ENCODE peak calls at places on chromosomes 4 and X, in five cellular contexts. One of them, this sample, is unnamed.

GRCh38 chr4:153634737-153635353 is 49.2 kb upstream of the TLR2 start:
- DNase-seq in K562: peak; percentile 23
- DNase-seq in HepG2: peak; percentile 9
- DNase-seq in WTC11: no peak
- DNase-seq in A549: peak; percentile 4
- DNase-seq in this sample: no peak

GRCh38 chrX:2395261-2395850 is 105.4 kb downstream of the DHRSX start:
- DNase-seq in WTC11: peak; percentile 34
- DNase-seq in HepG2: no peak
- DNase-seq in K562: no peak
- DNase-seq in A549: no peak
- DNase-seq in this sample: no peak

GRCh38 chrX:63506320-63506719 is 155.2 kb upstream of the SPIN4 start:
- DNase-seq in A549: no peak
- DNase-seq in HepG2: peak; percentile 15
- DNase-seq in K562: peak; percentile 44
- DNase-seq in WTC11: no peak
- DNase-seq in this sample: no peak

GRCh38 chrX:25807022-25807421 is 331.1 kb upstream of the MAGEB18 start:
- DNase-seq in K562: no peak
- DNase-seq in WTC11: no peak
- DNase-seq in HepG2: no peak
- DNase-seq in A549: no peak
- DNase-seq in this sample: no peak

GRCh38 chr4:26330186-26330787 is 9.5 kb downstream of the RBPJ start:
- DNase-seq in HepG2: peak; percentile 64
- DNase-seq in A549: peak; percentile 28
- DNase-seq in K562: peak; percentile 67
- DNase-seq in WTC11: no peak
- DNase-seq in this sample: no peak

GRCh38 chr4:185003596-185004351 is 14.5 kb upstream of the HELT start:
- DNase-seq in WTC11: no peak
- DNase-seq in K562: no peak
- DNase-seq in A549: no peak
- DNase-seq in HepG2: no peak
- DNase-seq in this sample: no peak

GRCh38 chrX:102958794-102959193 is 21.7 kb downstream of the RAB40AL start:
- DNase-seq in HepG2: no peak
- DNase-seq in K562: peak; percentile 14
- DNase-seq in WTC11: no peak
- DNase-seq in A549: no peak
- DNase-seq in this sample: no peak

GRCh38 chrX:148771440-148771839 is 271.0 kb downstream of the AFF2 start:
- DNase-seq in K562: no peak
- DNase-seq in A549: no peak
- DNase-seq in HepG2: no peak
- DNase-seq in WTC11: no peak
- DNase-seq in this sample: no peak

GRCh38 chrX:152810403-152810802 is 20.2 kb downstream of the CETN2 start:
- DNase-seq in K562: no peak
- DNase-seq in HepG2: no peak
- DNase-seq in WTC11: peak; percentile 12
- DNase-seq in A549: no peak
- DNase-seq in this sample: no peak

GRCh38 chr4:121397941-121398601 is 17.3 kb upstream of the QRFPR start:
- DNase-seq in K562: no peak
- DNase-seq in WTC11: no peak
- DNase-seq in HepG2: no peak
- DNase-seq in A549: no peak
- DNase-seq in this sample: no peak

GRCh38 chrX:40845331-40845911 is 110.1 kb upstream of the MED14 start:
- DNase-seq in WTC11: no peak
- DNase-seq in HepG2: peak; percentile 6
- DNase-seq in A549: no peak
- DNase-seq in K562: no peak
- DNase-seq in this sample: no peak

GRCh38 chr4:124666496-124666895 is 46.0 kb downstream of the ANKRD50 start:
- DNase-seq in HepG2: peak; percentile 30
- DNase-seq in A549: no peak
- DNase-seq in K562: no peak
- DNase-seq in WTC11: no peak
- DNase-seq in this sample: no peak

GRCh38 chr4:1329408-1330371 is 17.3 kb upstream of the UVSSA start:
- DNase-seq in A549: no peak
- DNase-seq in HepG2: no peak
- DNase-seq in WTC11: no peak
- DNase-seq in K562: no peak
- DNase-seq in this sample: no peak

GRCh38 chr4:7554885-7555284 is 120.2 kb upstream of the PSAPL1 start:
- DNase-seq in HepG2: peak; percentile 23
- DNase-seq in A549: no peak
- DNase-seq in K562: no peak
- DNase-seq in WTC11: no peak
- DNase-seq in this sample: no peak

GRCh38 chr4:14399919-14400706 is 602.2 kb upstream of the CPEB2 start:
- DNase-seq in K562: no peak
- DNase-seq in WTC11: no peak
- DNase-seq in A549: no peak
- DNase-seq in HepG2: no peak
- DNase-seq in this sample: no peak
- TF ChIP-seq ESRRA in K562: no peak
- TF ChIP-seq ESRRA in WTC11: no peak
- TF ChIP-seq ESRRA in A549: no peak
- TF ChIP-seq ESRRA in HepG2: no peak
- TF ChIP-seq ESRRA in this sample: no peak

DNA sequence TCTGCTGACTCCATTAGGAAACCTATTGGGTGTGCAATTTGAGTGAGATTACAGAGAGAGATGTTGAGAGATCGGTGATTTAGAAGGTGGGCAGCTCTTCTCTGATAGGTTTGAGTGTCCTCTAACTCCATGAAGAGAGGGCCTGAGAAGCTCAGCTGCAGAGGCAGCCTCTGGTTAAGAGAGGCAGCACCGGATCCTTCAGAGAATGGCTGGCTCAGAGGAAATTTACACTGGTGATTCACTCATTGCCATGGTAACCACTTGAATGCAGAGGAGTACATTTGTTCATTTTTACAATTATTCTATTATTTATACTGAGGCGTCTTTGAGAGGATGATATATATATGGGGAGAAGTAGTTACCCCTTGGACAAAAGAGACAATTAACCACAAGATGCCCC is 171.7 kb downstream of the PDGFRA start:
- DNase-seq in HepG2: no peak
- DNase-seq in WTC11: no peak
- DNase-seq in A549: no peak
- DNase-seq in K562: peak; percentile 13
- DNase-seq in this sample: no peak
- TF ChIP-seq ESRRA in HepG2: no peak
- TF ChIP-seq ESRRA in WTC11: no peak
- TF ChIP-seq ESRRA in A549: no peak
- TF ChIP-seq ESRRA in K562: no peak
- TF ChIP-seq ESRRA in this sample: no peak

GRCh38 chrX:13050151-13050550 is 5.7 kb upstream of the FAM9C start:
- DNase-seq in WTC11: no peak
- DNase-seq in HepG2: no peak
- DNase-seq in A549: no peak
- DNase-seq in K562: no peak
- DNase-seq in this sample: no peak

GRCh38 chrX:13053171-13053570 is 8.8 kb upstream of the FAM9C start:
- DNase-seq in WTC11: no peak
- DNase-seq in K562: no peak
- DNase-seq in HepG2: no peak
- DNase-seq in A549: no peak
- DNase-seq in this sample: no peak

GRCh38 chrX:13048265-13048664 is 3.8 kb upstream of the FAM9C start:
- DNase-seq in HepG2: no peak
- DNase-seq in K562: no peak
- DNase-seq in WTC11: no peak
- DNase-seq in A549: no peak
- DNase-seq in this sample: no peak

GRCh38 chrX:13051529-13052172 is 7.2 kb upstream of the FAM9C start:
- DNase-seq in K562: no peak
- DNase-seq in WTC11: no peak
- DNase-seq in HepG2: no peak
- DNase-seq in A549: no peak
- DNase-seq in this sample: peak; percentile 71

GRCh38 chrX:13051167-13051528 is 6.7 kb upstream of the FAM9C start:
- DNase-seq in A549: no peak
- DNase-seq in WTC11: no peak
- DNase-seq in K562: no peak
- DNase-seq in HepG2: no peak
- DNase-seq in this sample: no peak
- TF ChIP-seq ESRRA in A549: no peak
- TF ChIP-seq ESRRA in WTC11: no peak
- TF ChIP-seq ESRRA in K562: no peak
- TF ChIP-seq ESRRA in HepG2: no peak
- TF ChIP-seq ESRRA in this sample: no peak

GRCh38 chr4:30753316-30753715 is 33.1 kb downstream of the PCDH7 start:
- DNase-seq in WTC11: no peak
- DNase-seq in K562: no peak
- DNase-seq in A549: no peak
- DNase-seq in HepG2: no peak
- DNase-seq in this sample: no peak
- TF ChIP-seq ESRRA in WTC11: no peak
- TF ChIP-seq ESRRA in K562: no peak
- TF ChIP-seq ESRRA in A549: no peak
- TF ChIP-seq ESRRA in HepG2: no peak
- TF ChIP-seq ESRRA in this sample: no peak

GRCh38 chrX:78514852-78515251 is 144.3 kb downstream of the RTL3 start:
- DNase-seq in HepG2: no peak
- DNase-seq in WTC11: peak; percentile 67
- DNase-seq in A549: no peak
- DNase-seq in K562: no peak
- DNase-seq in this sample: no peak
- TF ChIP-seq ESRRA in HepG2: no peak
- TF ChIP-seq ESRRA in WTC11: no peak
- TF ChIP-seq ESRRA in A549: no peak
- TF ChIP-seq ESRRA in K562: no peak
- TF ChIP-seq ESRRA in this sample: no peak